ENCODE peak calls at places on chromosomes 6 and 20, in seven cellular contexts. One of them, this sample, is unnamed.

GRCh38 chr20:57392512-57393271 is 1.5 kb downstream of the RBM38 start:
- DNase-seq in neural progenitor cell: no peak
- DNase-seq in psoas muscle: peak
- DNase-seq in fibroblast of lung: no peak
- DNase-seq in epithelial cell of proximal tubule: no peak
- DNase-seq in hepatocyte: no peak
- DNase-seq in fibroblast of mammary gland: no peak
- DNase-seq in this sample: no peak

GRCh38 chr6:13362432-13362831 is 34.1 kb upstream of the TBC1D7 start:
- DNase-seq in neural progenitor cell: no peak
- DNase-seq in psoas muscle: no peak
- DNase-seq in fibroblast of lung: peak
- DNase-seq in epithelial cell of proximal tubule: peak
- DNase-seq in hepatocyte: no peak
- DNase-seq in fibroblast of mammary gland: peak
- DNase-seq in this sample: no peak

GRCh38 chr6:14944593-14944992 is 301.3 kb upstream of the JARID2 start:
- DNase-seq in neural progenitor cell: no peak
- DNase-seq in psoas muscle: no peak
- DNase-seq in fibroblast of lung: no peak
- DNase-seq in epithelial cell of proximal tubule: no peak
- DNase-seq in hepatocyte: peak
- DNase-seq in fibroblast of mammary gland: no peak
- DNase-seq in this sample: no peak

GRCh38 chr20:4713401-4713800 is 8.3 kb upstream of the PRND start:
- DNase-seq in neural progenitor cell: no peak
- DNase-seq in psoas muscle: no peak
- DNase-seq in fibroblast of lung: peak
- DNase-seq in epithelial cell of proximal tubule: no peak
- DNase-seq in hepatocyte: no peak
- DNase-seq in fibroblast of mammary gland: peak
- DNase-seq in this sample: no peak

GRCh38 chr6:106702451-106703110 is 73.2 kb downstream of the QRSL1 start:
- DNase-seq in neural progenitor cell: no peak
- DNase-seq in psoas muscle: no peak
- DNase-seq in fibroblast of lung: no peak
- DNase-seq in epithelial cell of proximal tubule: no peak
- DNase-seq in hepatocyte: peak
- DNase-seq in fibroblast of mammary gland: no peak
- DNase-seq in this sample: no peak

GRCh38 chr20:3221398-3222226 is 12.3 kb downstream of the ITPA start:
- DNase-seq in neural progenitor cell: no peak
- DNase-seq in psoas muscle: peak
- DNase-seq in fibroblast of lung: no peak
- DNase-seq in epithelial cell of proximal tubule: no peak
- DNase-seq in hepatocyte: no peak
- DNase-seq in fibroblast of mammary gland: no peak
- DNase-seq in this sample: no peak

GRCh38 chr6:148758492-148758891 is 11.7 kb downstream of the UST start:
- DNase-seq in neural progenitor cell: no peak
- DNase-seq in psoas muscle: no peak
- DNase-seq in fibroblast of lung: no peak
- DNase-seq in epithelial cell of proximal tubule: peak
- DNase-seq in hepatocyte: no peak
- DNase-seq in fibroblast of mammary gland: peak
- DNase-seq in this sample: no peak

GRCh38 chr20:44745560-44746366 is at the start of gene KCNK15:
- DNase-seq in neural progenitor cell: peak
- DNase-seq in psoas muscle: peak
- DNase-seq in fibroblast of lung: peak
- DNase-seq in epithelial cell of proximal tubule: no peak
- DNase-seq in hepatocyte: peak
- DNase-seq in fibroblast of mammary gland: no peak
- DNase-seq in this sample: no peak

GRCh38 chr6:167292301-167293087 is 1.4 kb downstream of the UNC93A start:
- DNase-seq in neural progenitor cell: no peak
- DNase-seq in psoas muscle: no peak
- DNase-seq in fibroblast of lung: no peak
- DNase-seq in epithelial cell of proximal tubule: no peak
- DNase-seq in hepatocyte: no peak
- DNase-seq in fibroblast of mammary gland: no peak
- DNase-seq in this sample: no peak

GRCh38 chr20:10359621-10360040 is 74.4 kb downstream of the MKKS start:
- DNase-seq in neural progenitor cell: no peak
- DNase-seq in psoas muscle: no peak
- DNase-seq in fibroblast of lung: peak
- DNase-seq in epithelial cell of proximal tubule: no peak
- DNase-seq in hepatocyte: no peak
- DNase-seq in fibroblast of mammary gland: no peak
- DNase-seq in this sample: no peak

GRCh38 chr20:11429168-11429567 is 488.5 kb upstream of the BTBD3 start:
- DNase-seq in neural progenitor cell: no peak
- DNase-seq in psoas muscle: no peak
- DNase-seq in fibroblast of lung: no peak
- DNase-seq in epithelial cell of proximal tubule: no peak
- DNase-seq in hepatocyte: no peak
- DNase-seq in fibroblast of mammary gland: no peak
- DNase-seq in this sample: no peak

GRCh38 chr6:68915591-68915990 is 280.5 kb downstream of the ADGRB3 start:
- DNase-seq in neural progenitor cell: no peak
- DNase-seq in psoas muscle: no peak
- DNase-seq in fibroblast of lung: no peak
- DNase-seq in epithelial cell of proximal tubule: no peak
- DNase-seq in hepatocyte: no peak
- DNase-seq in fibroblast of mammary gland: no peak
- DNase-seq in this sample: no peak

GRCh38 chr20:51345601-51346101 is 196.9 kb downstream of the NFATC2 start:
- DNase-seq in neural progenitor cell: no peak
- DNase-seq in psoas muscle: no peak
- DNase-seq in fibroblast of lung: peak
- DNase-seq in epithelial cell of proximal tubule: no peak
- DNase-seq in hepatocyte: no peak
- DNase-seq in fibroblast of mammary gland: peak
- DNase-seq in this sample: no peak

GRCh38 chr6:32254761-32255211 is 30.9 kb upstream of the NOTCH4 start:
- DNase-seq in neural progenitor cell: no peak
- DNase-seq in psoas muscle: no peak
- DNase-seq in fibroblast of lung: no peak
- DNase-seq in epithelial cell of proximal tubule: no peak
- DNase-seq in hepatocyte: no peak
- DNase-seq in fibroblast of mammary gland: no peak
- DNase-seq in this sample: no peak

GRCh38 chr6:32252326-32253009 is 28.6 kb upstream of the NOTCH4 start:
- DNase-seq in neural progenitor cell: no peak
- DNase-seq in psoas muscle: no peak
- DNase-seq in fibroblast of lung: peak
- DNase-seq in epithelial cell of proximal tubule: no peak
- DNase-seq in hepatocyte: no peak
- DNase-seq in fibroblast of mammary gland: no peak
- DNase-seq in this sample: no peak

GRCh38 chr6:32255212-32256153 is 31.6 kb upstream of the NOTCH4 start:
- DNase-seq in neural progenitor cell: peak
- DNase-seq in psoas muscle: peak
- DNase-seq in fibroblast of lung: peak
- DNase-seq in epithelial cell of proximal tubule: peak
- DNase-seq in hepatocyte: peak
- DNase-seq in fibroblast of mammary gland: peak
- DNase-seq in this sample: peak
- H3K4me3 ChIP-seq in neural progenitor cell: peak
- H3K4me3 ChIP-seq in psoas muscle: peak
- H3K4me3 ChIP-seq in fibroblast of lung: peak
- H3K4me3 ChIP-seq in epithelial cell of proximal tubule: peak
- H3K4me3 ChIP-seq in hepatocyte: no peak
- H3K4me3 ChIP-seq in fibroblast of mammary gland: peak
- H3K4me3 ChIP-seq in this sample: peak

GRCh38 chr20:14632906-14633305 is 295.5 kb upstream of the FLRT3 start:
- DNase-seq in neural progenitor cell: no peak
- DNase-seq in psoas muscle: no peak
- DNase-seq in fibroblast of lung: no peak
- DNase-seq in epithelial cell of proximal tubule: no peak
- DNase-seq in hepatocyte: no peak
- DNase-seq in fibroblast of mammary gland: peak
- DNase-seq in this sample: no peak
- TF ChIP-seq CTCF in neural progenitor cell: no peak
- TF ChIP-seq CTCF in psoas muscle: no peak
- TF ChIP-seq CTCF in fibroblast of lung: no peak
- TF ChIP-seq CTCF in epithelial cell of proximal tubule: no peak
- TF ChIP-seq CTCF in hepatocyte: no peak
- TF ChIP-seq CTCF in fibroblast of mammary gland: peak
- TF ChIP-seq CTCF in this sample: no peak

DNA sequence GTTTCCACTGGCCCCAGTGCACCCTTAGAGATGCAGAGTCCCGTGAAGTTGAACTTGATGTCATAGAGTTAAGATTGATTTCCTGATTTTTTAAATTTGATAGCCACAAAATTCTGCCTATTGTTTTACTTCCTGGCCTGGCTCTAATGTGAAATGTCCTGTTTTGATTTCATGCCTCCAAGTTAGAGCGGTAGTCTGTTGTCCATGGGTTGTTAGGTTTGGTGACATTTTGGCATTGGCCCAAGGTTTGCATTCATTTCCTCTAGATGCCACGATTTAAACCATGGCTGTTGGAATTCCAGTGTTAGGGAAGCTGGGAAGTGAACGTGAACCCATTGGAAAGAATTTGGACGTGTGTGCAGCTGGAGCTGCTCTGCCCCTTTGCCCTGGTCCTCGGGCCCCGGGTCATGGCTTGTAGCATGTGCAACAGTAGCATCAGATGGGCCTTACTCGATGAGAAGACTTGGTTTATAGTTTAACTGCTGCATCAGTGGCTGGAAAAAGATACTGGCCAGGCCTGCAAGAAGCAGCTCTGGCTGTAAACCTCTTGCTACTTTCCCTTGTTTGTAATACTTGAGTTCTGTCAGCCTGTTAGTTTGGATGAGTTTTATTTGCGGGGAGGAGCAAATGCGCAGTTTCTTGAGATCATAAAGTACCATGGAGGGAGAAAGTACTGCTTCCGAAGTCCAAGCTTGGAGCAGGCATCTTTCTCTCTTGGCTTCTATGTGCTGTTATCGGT is 121.5 kb upstream of the CLDN20 start:
- DNase-seq in neural progenitor cell: no peak
- DNase-seq in psoas muscle: no peak
- DNase-seq in fibroblast of lung: no peak
- DNase-seq in epithelial cell of proximal tubule: no peak
- DNase-seq in hepatocyte: no peak
- DNase-seq in fibroblast of mammary gland: no peak
- DNase-seq in this sample: no peak
- H3K4me3 ChIP-seq in neural progenitor cell: no peak
- H3K4me3 ChIP-seq in psoas muscle: peak
- H3K4me3 ChIP-seq in fibroblast of lung: no peak
- H3K4me3 ChIP-seq in epithelial cell of proximal tubule: no peak
- H3K4me3 ChIP-seq in hepatocyte: no peak
- H3K4me3 ChIP-seq in fibroblast of mammary gland: no peak
- H3K4me3 ChIP-seq in this sample: no peak

GRCh38 chr20:2088904-2089303 is 12.7 kb upstream of the STK35 start:
- DNase-seq in neural progenitor cell: peak
- DNase-seq in psoas muscle: no peak
- DNase-seq in fibroblast of lung: no peak
- DNase-seq in epithelial cell of proximal tubule: no peak
- DNase-seq in hepatocyte: no peak
- DNase-seq in fibroblast of mammary gland: no peak
- DNase-seq in this sample: no peak

GRCh38 chr20:2086980-2087377 is 14.6 kb upstream of the STK35 start:
- DNase-seq in neural progenitor cell: no peak
- DNase-seq in psoas muscle: no peak
- DNase-seq in fibroblast of lung: no peak
- DNase-seq in epithelial cell of proximal tubule: no peak
- DNase-seq in hepatocyte: no peak
- DNase-seq in fibroblast of mammary gland: no peak
- DNase-seq in this sample: no peak

GRCh38 chr20:2084703-2085102 is 16.9 kb upstream of the STK35 start:
- DNase-seq in neural progenitor cell: no peak
- DNase-seq in psoas muscle: no peak
- DNase-seq in fibroblast of lung: no peak
- DNase-seq in epithelial cell of proximal tubule: no peak
- DNase-seq in hepatocyte: no peak
- DNase-seq in fibroblast of mammary gland: no peak
- DNase-seq in this sample: no peak

GRCh38 chr20:2089447-2089846 is 12.2 kb upstream of the STK35 start:
- DNase-seq in neural progenitor cell: no peak
- DNase-seq in psoas muscle: no peak
- DNase-seq in fibroblast of lung: no peak
- DNase-seq in epithelial cell of proximal tubule: no peak
- DNase-seq in hepatocyte: no peak
- DNase-seq in fibroblast of mammary gland: no peak
- DNase-seq in this sample: no peak

GRCh38 chr20:2086177-2086979 is 15.2 kb upstream of the STK35 start:
- DNase-seq in neural progenitor cell: no peak
- DNase-seq in psoas muscle: no peak
- DNase-seq in fibroblast of lung: no peak
- DNase-seq in epithelial cell of proximal tubule: no peak
- DNase-seq in hepatocyte: no peak
- DNase-seq in fibroblast of mammary gland: no peak
- DNase-seq in this sample: no peak
- TF ChIP-seq CTCF in neural progenitor cell: peak
- TF ChIP-seq CTCF in psoas muscle: no peak
- TF ChIP-seq CTCF in fibroblast of lung: peak
- TF ChIP-seq CTCF in epithelial cell of proximal tubule: peak
- TF ChIP-seq CTCF in hepatocyte: no peak
- TF ChIP-seq CTCF in fibroblast of mammary gland: peak
- TF ChIP-seq CTCF in this sample: no peak

GRCh38 chr20:41048475-41049242 is 20.0 kb downstream of the TOP1 start:
- DNase-seq in neural progenitor cell: peak
- DNase-seq in psoas muscle: no peak
- DNase-seq in fibroblast of lung: no peak
- DNase-seq in epithelial cell of proximal tubule: no peak
- DNase-seq in hepatocyte: no peak
- DNase-seq in fibroblast of mammary gland: no peak
- DNase-seq in this sample: no peak
- H3K4me3 ChIP-seq in neural progenitor cell: no peak
- H3K4me3 ChIP-seq in psoas muscle: peak
- H3K4me3 ChIP-seq in fibroblast of lung: peak
- H3K4me3 ChIP-seq in epithelial cell of proximal tubule: peak
- H3K4me3 ChIP-seq in hepatocyte: no peak
- H3K4me3 ChIP-seq in fibroblast of mammary gland: peak
- H3K4me3 ChIP-seq in this sample: no peak

DNA sequence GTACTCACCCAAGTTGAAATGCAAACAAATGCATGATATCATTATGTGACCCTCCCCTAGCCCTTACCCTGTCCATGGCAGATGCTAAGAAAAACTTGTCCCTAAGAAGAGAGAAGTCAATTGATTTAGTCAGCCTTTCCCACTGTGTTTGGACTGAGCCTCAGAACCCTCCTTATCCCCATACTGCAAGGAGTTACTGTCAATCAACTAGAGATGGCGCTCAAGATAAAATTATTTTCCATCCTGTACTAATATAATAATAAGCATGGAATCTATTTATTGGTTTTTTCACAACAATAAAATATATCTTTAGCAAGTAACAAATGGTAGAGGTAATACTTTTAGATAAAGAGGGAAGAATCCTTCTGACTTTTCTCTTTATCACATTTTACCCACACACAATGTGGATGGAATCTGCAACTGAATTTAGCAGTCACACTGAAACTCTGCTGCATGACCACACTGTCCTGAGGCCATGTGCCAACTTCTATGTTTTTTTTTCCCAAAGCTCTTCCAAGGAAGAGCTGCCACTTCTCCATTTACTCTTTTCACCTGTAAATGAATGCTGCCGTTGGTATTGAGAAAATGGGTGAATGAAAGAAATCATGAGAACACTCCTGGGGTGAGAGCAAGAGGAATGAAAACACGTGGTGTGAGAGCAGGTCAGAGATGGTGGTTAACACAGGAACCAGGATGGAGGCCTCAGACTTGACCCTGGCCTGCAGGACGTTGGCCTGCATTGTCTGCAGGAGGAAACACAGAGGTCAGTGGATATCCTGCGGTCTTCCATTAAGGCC is 10.5 kb downstream of the NT5E start:
- DNase-seq in neural progenitor cell: no peak
- DNase-seq in psoas muscle: no peak
- DNase-seq in fibroblast of lung: no peak
- DNase-seq in epithelial cell of proximal tubule: no peak
- DNase-seq in hepatocyte: no peak
- DNase-seq in fibroblast of mammary gland: no peak
- DNase-seq in this sample: no peak
- TF ChIP-seq CTCF in neural progenitor cell: no peak
- TF ChIP-seq CTCF in psoas muscle: no peak
- TF ChIP-seq CTCF in fibroblast of lung: no peak
- TF ChIP-seq CTCF in epithelial cell of proximal tubule: no peak
- TF ChIP-seq CTCF in hepatocyte: no peak
- TF ChIP-seq CTCF in fibroblast of mammary gland: no peak
- TF ChIP-seq CTCF in this sample: no peak